ENCODE peak calls at places on chromosomes 4 and X, in seven cellular contexts. One of them, this sample, is unnamed.
A peak's percentile ranks its signal among the peaks of the same experiment; 100 is the strongest.

GRCh38 chrX:134543201-134543797 is 83.3 kb downstream of the HPRT1 start:
- DNase-seq in neural progenitor cell: no peak
- DNase-seq in HCT116: no peak
- DNase-seq in GM23338: peak; percentile 41
- DNase-seq in PC-3: peak; percentile 5
- DNase-seq in MM.1S: no peak
- DNase-seq in OCI-LY7: no peak
- DNase-seq in this sample: no peak

GRCh38 chr4:147492761-147493160 is 11.9 kb downstream of the EDNRA start:
- DNase-seq in neural progenitor cell: no peak
- DNase-seq in HCT116: no peak
- DNase-seq in GM23338: no peak
- DNase-seq in PC-3: no peak
- DNase-seq in MM.1S: no peak
- DNase-seq in OCI-LY7: no peak
- DNase-seq in this sample: peak; percentile 35

GRCh38 chrX:65463550-65463949 is 71.0 kb downstream of the LAS1L start:
- DNase-seq in neural progenitor cell: peak; percentile 79
- DNase-seq in HCT116: no peak
- DNase-seq in GM23338: peak; percentile 87
- DNase-seq in PC-3: no peak
- DNase-seq in MM.1S: no peak
- DNase-seq in OCI-LY7: no peak
- DNase-seq in this sample: peak; percentile 55

GRCh38 chr4:139556735-139557505 is 901 bp upstream of the SETD7 start:
- DNase-seq in neural progenitor cell: peak; percentile 66
- DNase-seq in HCT116: no peak
- DNase-seq in GM23338: peak; percentile 69
- DNase-seq in PC-3: peak; percentile 42
- DNase-seq in MM.1S: peak; percentile 81
- DNase-seq in OCI-LY7: peak; percentile 91
- DNase-seq in this sample: peak; percentile 63

GRCh38 chr4:184477201-184477999 is 3.0 kb upstream of the IRF2 start:
- DNase-seq in neural progenitor cell: peak; percentile 17
- DNase-seq in HCT116: no peak
- DNase-seq in GM23338: no peak
- DNase-seq in PC-3: no peak
- DNase-seq in MM.1S: no peak
- DNase-seq in OCI-LY7: no peak
- DNase-seq in this sample: no peak

GRCh38 chr4:55827582-55827981 is 8.0 kb downstream of the EXOC1L start:
- DNase-seq in neural progenitor cell: no peak
- DNase-seq in HCT116: no peak
- DNase-seq in GM23338: no peak
- DNase-seq in PC-3: no peak
- DNase-seq in MM.1S: no peak
- DNase-seq in OCI-LY7: no peak
- DNase-seq in this sample: no peak

GRCh38 chrX:71815121-71815905 is 52.2 kb downstream of the CXorf49B start:
- DNase-seq in neural progenitor cell: no peak
- DNase-seq in HCT116: no peak
- DNase-seq in GM23338: no peak
- DNase-seq in PC-3: no peak
- DNase-seq in MM.1S: no peak
- DNase-seq in OCI-LY7: no peak
- DNase-seq in this sample: no peak

GRCh38 chr4:5785806-5786680 is 75.0 kb downstream of the EVC start:
- DNase-seq in neural progenitor cell: no peak
- DNase-seq in HCT116: no peak
- DNase-seq in GM23338: no peak
- DNase-seq in PC-3: peak; percentile 86
- DNase-seq in MM.1S: no peak
- DNase-seq in OCI-LY7: no peak
- DNase-seq in this sample: peak; percentile 66

GRCh38 chrX:47151428-47151827 is 6.4 kb downstream of the RBM10 start:
- DNase-seq in neural progenitor cell: no peak
- DNase-seq in HCT116: no peak
- DNase-seq in GM23338: no peak
- DNase-seq in PC-3: no peak
- DNase-seq in MM.1S: no peak
- DNase-seq in OCI-LY7: no peak
- DNase-seq in this sample: no peak

GRCh38 chr4:177012918-177013545 is 220.3 kb upstream of the VEGFC start:
- DNase-seq in neural progenitor cell: no peak
- DNase-seq in HCT116: no peak
- DNase-seq in GM23338: no peak
- DNase-seq in PC-3: peak; percentile 23
- DNase-seq in MM.1S: no peak
- DNase-seq in OCI-LY7: no peak
- DNase-seq in this sample: no peak

GRCh38 chr4:71732066-71732465 is 51.8 kb downstream of the GC start:
- DNase-seq in neural progenitor cell: no peak
- DNase-seq in HCT116: no peak
- DNase-seq in GM23338: no peak
- DNase-seq in PC-3: no peak
- DNase-seq in MM.1S: no peak
- DNase-seq in OCI-LY7: no peak
- DNase-seq in this sample: peak; percentile 31

GRCh38 chr4:57059890-57060716 is 50.1 kb downstream of the IGFBP7 start:
- DNase-seq in neural progenitor cell: no peak
- DNase-seq in HCT116: no peak
- DNase-seq in GM23338: no peak
- DNase-seq in PC-3: no peak
- DNase-seq in MM.1S: no peak
- DNase-seq in OCI-LY7: no peak
- DNase-seq in this sample: no peak

GRCh38 chr4:8762951-8763735 is 108.5 kb downstream of the HMX1 start:
- DNase-seq in neural progenitor cell: no peak
- DNase-seq in HCT116: no peak
- DNase-seq in GM23338: no peak
- DNase-seq in PC-3: no peak
- DNase-seq in MM.1S: no peak
- DNase-seq in OCI-LY7: no peak
- DNase-seq in this sample: no peak

GRCh38 chrX:77962068-77962902 is 7.2 kb downstream of the PGAM4 start:
- DNase-seq in neural progenitor cell: no peak
- DNase-seq in HCT116: no peak
- DNase-seq in GM23338: no peak
- DNase-seq in PC-3: no peak
- DNase-seq in MM.1S: no peak
- DNase-seq in OCI-LY7: no peak
- DNase-seq in this sample: no peak

GRCh38 chr4:52059372-52059771 is 8.3 kb downstream of the SPATA18 start:
- DNase-seq in neural progenitor cell: no peak
- DNase-seq in HCT116: no peak
- DNase-seq in GM23338: no peak
- DNase-seq in PC-3: peak; percentile 93
- DNase-seq in MM.1S: no peak
- DNase-seq in OCI-LY7: no peak
- DNase-seq in this sample: peak; percentile 45

GRCh38 chr4:3637326-3638016 is 105.2 kb upstream of the LRPAP1 start:
- DNase-seq in neural progenitor cell: no peak
- DNase-seq in HCT116: no peak
- DNase-seq in GM23338: no peak
- DNase-seq in PC-3: no peak
- DNase-seq in MM.1S: no peak
- DNase-seq in OCI-LY7: no peak
- DNase-seq in this sample: peak; percentile 28

GRCh38 chr4:122329876-122330595 is 48.8 kb upstream of the ADAD1 start:
- DNase-seq in neural progenitor cell: no peak
- DNase-seq in HCT116: no peak
- DNase-seq in GM23338: no peak
- DNase-seq in PC-3: peak; percentile 34
- DNase-seq in MM.1S: no peak
- DNase-seq in OCI-LY7: no peak
- DNase-seq in this sample: peak; percentile 58

GRCh38 chrX:31483336-31483735 is 411.5 kb upstream of the FTHL17 start:
- DNase-seq in neural progenitor cell: no peak
- DNase-seq in HCT116: no peak
- DNase-seq in GM23338: no peak
- DNase-seq in PC-3: no peak
- DNase-seq in MM.1S: no peak
- DNase-seq in OCI-LY7: no peak
- DNase-seq in this sample: peak; percentile 62

GRCh38 chr4:80115368-80116181 is 42.5 kb upstream of the ANTXR2 start:
- DNase-seq in neural progenitor cell: no peak
- DNase-seq in HCT116: no peak
- DNase-seq in GM23338: no peak
- DNase-seq in PC-3: no peak
- DNase-seq in MM.1S: no peak
- DNase-seq in OCI-LY7: no peak
- DNase-seq in this sample: peak; percentile 40

GRCh38 chrX:119069762-119070161 is 3.0 kb upstream of the CT47C1 start:
- DNase-seq in neural progenitor cell: no peak
- DNase-seq in HCT116: no peak
- DNase-seq in GM23338: no peak
- DNase-seq in PC-3: no peak
- DNase-seq in MM.1S: no peak
- DNase-seq in OCI-LY7: no peak
- DNase-seq in this sample: no peak

GRCh38 chrX:7069556-7069955 is 78.0 kb upstream of the STS start:
- DNase-seq in neural progenitor cell: no peak
- DNase-seq in HCT116: no peak
- DNase-seq in GM23338: peak; percentile 12
- DNase-seq in PC-3: no peak
- DNase-seq in MM.1S: no peak
- DNase-seq in OCI-LY7: no peak
- DNase-seq in this sample: no peak

GRCh38 chr4:169416997-169417396 is 146.2 kb upstream of the SH3RF1 start:
- DNase-seq in neural progenitor cell: no peak
- DNase-seq in HCT116: no peak
- DNase-seq in GM23338: no peak
- DNase-seq in PC-3: no peak
- DNase-seq in MM.1S: no peak
- DNase-seq in OCI-LY7: no peak
- DNase-seq in this sample: no peak

GRCh38 chr4:89800527-89801103 is 36.3 kb downstream of the SNCA start:
- DNase-seq in neural progenitor cell: peak; percentile 33
- DNase-seq in HCT116: no peak
- DNase-seq in GM23338: no peak
- DNase-seq in PC-3: peak; percentile 42
- DNase-seq in MM.1S: no peak
- DNase-seq in OCI-LY7: no peak
- DNase-seq in this sample: no peak

GRCh38 chrX:56564921-56565861 is 1.8 kb downstream of the UBQLN2 start:
- DNase-seq in neural progenitor cell: peak; percentile 9
- DNase-seq in HCT116: no peak
- DNase-seq in GM23338: peak; percentile 1
- DNase-seq in PC-3: no peak
- DNase-seq in MM.1S: peak; percentile 9
- DNase-seq in OCI-LY7: peak; percentile 20
- DNase-seq in this sample: peak; percentile 45

GRCh38 chr4:53914313-53915016 is 149.9 kb downstream of the CHIC2 start:
- DNase-seq in neural progenitor cell: no peak
- DNase-seq in HCT116: no peak
- DNase-seq in GM23338: no peak
- DNase-seq in PC-3: peak; percentile 99
- DNase-seq in MM.1S: no peak
- DNase-seq in OCI-LY7: no peak
- DNase-seq in this sample: peak; percentile 98

GRCh38 chrX:20116087-20116574 is 576 bp downstream of the MAP7D2 start:
- DNase-seq in neural progenitor cell: peak; percentile 38
- DNase-seq in HCT116: no peak
- DNase-seq in GM23338: peak; percentile 51
- DNase-seq in PC-3: no peak
- DNase-seq in MM.1S: no peak
- DNase-seq in OCI-LY7: no peak
- DNase-seq in this sample: no peak

GRCh38 chrX:31819455-31819854 is 747.6 kb upstream of the FTHL17 start:
- DNase-seq in neural progenitor cell: peak; percentile 6
- DNase-seq in HCT116: no peak
- DNase-seq in GM23338: no peak
- DNase-seq in PC-3: no peak
- DNase-seq in MM.1S: no peak
- DNase-seq in OCI-LY7: no peak
- DNase-seq in this sample: no peak

GRCh38 chr4:153345011-153345981 is 808 bp downstream of the MND1 start:
- DNase-seq in neural progenitor cell: peak; percentile 79
- DNase-seq in HCT116: peak; percentile 21
- DNase-seq in GM23338: peak; percentile 84
- DNase-seq in PC-3: peak; percentile 50
- DNase-seq in MM.1S: peak; percentile 78
- DNase-seq in OCI-LY7: peak; percentile 97
- DNase-seq in this sample: peak; percentile 79

GRCh38 chrX:119427024-119427794 is 28.1 kb downstream of the SLC25A43 start:
- DNase-seq in neural progenitor cell: peak; percentile 58
- DNase-seq in HCT116: no peak
- DNase-seq in GM23338: peak; percentile 10
- DNase-seq in PC-3: peak; percentile 18
- DNase-seq in MM.1S: peak; percentile 9
- DNase-seq in OCI-LY7: peak; percentile 78
- DNase-seq in this sample: peak; percentile 26

GRCh38 chr4:143019351-143019750 is 165.4 kb upstream of the USP38 start:
- DNase-seq in neural progenitor cell: no peak
- DNase-seq in HCT116: no peak
- DNase-seq in GM23338: no peak
- DNase-seq in PC-3: no peak
- DNase-seq in MM.1S: no peak
- DNase-seq in OCI-LY7: no peak
- DNase-seq in this sample: no peak

GRCh38 chr4:175536852-175537453 is 275.1 kb downstream of the GPM6A start:
- DNase-seq in neural progenitor cell: peak; percentile 62
- DNase-seq in HCT116: peak; percentile 72
- DNase-seq in GM23338: peak; percentile 79
- DNase-seq in PC-3: peak; percentile 84
- DNase-seq in MM.1S: peak; percentile 71
- DNase-seq in OCI-LY7: peak; percentile 82
- DNase-seq in this sample: peak; percentile 75
- TF ChIP-seq EZH2phosphoT487 in neural progenitor cell: no peak
- TF ChIP-seq EZH2phosphoT487 in HCT116: no peak
- TF ChIP-seq EZH2phosphoT487 in GM23338: no peak
- TF ChIP-seq EZH2phosphoT487 in PC-3: no peak
- TF ChIP-seq EZH2phosphoT487 in MM.1S: no peak
- TF ChIP-seq EZH2phosphoT487 in OCI-LY7: no peak
- TF ChIP-seq EZH2phosphoT487 in this sample: no peak

GRCh38 chrX:2385224-2385623 is 115.6 kb downstream of the DHRSX start:
- DNase-seq in neural progenitor cell: no peak
- DNase-seq in HCT116: peak; percentile 69
- DNase-seq in GM23338: no peak
- DNase-seq in PC-3: peak; percentile 22
- DNase-seq in MM.1S: no peak
- DNase-seq in OCI-LY7: no peak
- DNase-seq in this sample: peak; percentile 71
- TF ChIP-seq EZH2phosphoT487 in neural progenitor cell: no peak
- TF ChIP-seq EZH2phosphoT487 in HCT116: no peak
- TF ChIP-seq EZH2phosphoT487 in GM23338: no peak
- TF ChIP-seq EZH2phosphoT487 in PC-3: no peak
- TF ChIP-seq EZH2phosphoT487 in MM.1S: no peak
- TF ChIP-seq EZH2phosphoT487 in OCI-LY7: no peak
- TF ChIP-seq EZH2phosphoT487 in this sample: no peak

GRCh38 chrX:55452825-55453124 is 848 bp downstream of the MAGEH1 start:
- DNase-seq in neural progenitor cell: no peak
- DNase-seq in HCT116: no peak
- DNase-seq in GM23338: no peak
- DNase-seq in PC-3: no peak
- DNase-seq in MM.1S: peak; percentile 20
- DNase-seq in OCI-LY7: peak; percentile 3
- DNase-seq in this sample: no peak
- TF ChIP-seq EZH2phosphoT487 in neural progenitor cell: no peak
- TF ChIP-seq EZH2phosphoT487 in HCT116: no peak
- TF ChIP-seq EZH2phosphoT487 in GM23338: no peak
- TF ChIP-seq EZH2phosphoT487 in PC-3: no peak
- TF ChIP-seq EZH2phosphoT487 in MM.1S: no peak
- TF ChIP-seq EZH2phosphoT487 in OCI-LY7: no peak
- TF ChIP-seq EZH2phosphoT487 in this sample: no peak

GRCh38 chr4:64539234-64539849 is 130.1 kb upstream of the TECRL start:
- DNase-seq in neural progenitor cell: peak; percentile 68
- DNase-seq in HCT116: peak; percentile 16
- DNase-seq in GM23338: peak; percentile 78
- DNase-seq in PC-3: peak; percentile 75
- DNase-seq in MM.1S: peak; percentile 71
- DNase-seq in OCI-LY7: peak; percentile 61
- DNase-seq in this sample: peak; percentile 64
- TF ChIP-seq EZH2phosphoT487 in neural progenitor cell: no peak
- TF ChIP-seq EZH2phosphoT487 in HCT116: no peak
- TF ChIP-seq EZH2phosphoT487 in GM23338: no peak
- TF ChIP-seq EZH2phosphoT487 in PC-3: no peak
- TF ChIP-seq EZH2phosphoT487 in MM.1S: no peak
- TF ChIP-seq EZH2phosphoT487 in OCI-LY7: no peak
- TF ChIP-seq EZH2phosphoT487 in this sample: no peak

This sample was measured in GM23248.